ENCODE peak calls at places on chromosomes 1 and 21, in six cellular contexts. T is HCT116, I is GM12878, P is K562, O is H1, M is HepG2. F is an unnamed sample.

GRCh38 chr21:32994305-32994704 is 31.4 kb upstream of the OLIG2 start:
- DNase-seq in T (no peak), I (no peak), P (peak; percentile 20), O (no peak), M (no peak), F (no peak)

GRCh38 chr1:85137660-85138059 is 63.2 kb downstream of the SYDE2 start:
- DNase-seq in T (no peak), I (no peak), P (no peak), O (no peak), M (peak; percentile 53), F (no peak)

GRCh38 chr1:209215826-209216225 is 367.7 kb upstream of the CAMK1G start:
- DNase-seq in T (no peak), I (no peak), P (no peak), O (no peak), M (no peak), F (no peak)

GRCh38 chr1:151289080-151289935 is 7.2 kb downstream of the ZNF687 start:
- DNase-seq in T (no peak), I (no peak), P (no peak), O (no peak), M (no peak), F (no peak)

GRCh38 chr1:241157435-241157834 is 199.6 kb downstream of the RGS7 start:
- DNase-seq in T (no peak), I (no peak), P (no peak), O (no peak), M (no peak), F (no peak)

GRCh38 chr1:217661407-217661806 is 30.3 kb downstream of the SPATA17 start:
- DNase-seq in T (no peak), I (no peak), P (no peak), O (no peak), M (no peak), F (no peak)

GRCh38 chr1:32962248-32962896 is 2.2 kb downstream of the RNF19B start:
- DNase-seq in T (no peak), I (peak; percentile 74), P (no peak), O (no peak), M (no peak), F (no peak)

GRCh38 chr1:212595229-212595628 is 13.3 kb upstream of the ATF3 start:
- DNase-seq in T (no peak), I (no peak), P (no peak), O (no peak), M (no peak), F (peak; percentile 46)

GRCh38 chr21:45542242-45542666 is at the start of gene SLC19A1:
- DNase-seq in T (no peak), I (no peak), P (peak; percentile 89), O (peak; percentile 71), M (no peak), F (peak; percentile 45)

GRCh38 chr1:231776006-231776707 is 149.6 kb downstream of the DISC1 start:
- DNase-seq in T (no peak), I (no peak), P (no peak), O (no peak), M (no peak), F (no peak)

GRCh38 chr1:55214214-55214902 is 806 bp downstream of the USP24 start:
- DNase-seq in T (no peak), I (no peak), P (peak; percentile 84), O (peak; percentile 81), M (peak; percentile 31), F (peak; percentile 70)

GRCh38 chr1:112388436-112388835 is 7.6 kb upstream of the CTTNBP2NL start:
- DNase-seq in T (no peak), I (no peak), P (no peak), O (no peak), M (no peak), F (no peak)
- TF ChIP-seq ATF3 in T (no peak), I (no peak), P (no peak), O (no peak), M (no peak), F (no peak)

DNA sequence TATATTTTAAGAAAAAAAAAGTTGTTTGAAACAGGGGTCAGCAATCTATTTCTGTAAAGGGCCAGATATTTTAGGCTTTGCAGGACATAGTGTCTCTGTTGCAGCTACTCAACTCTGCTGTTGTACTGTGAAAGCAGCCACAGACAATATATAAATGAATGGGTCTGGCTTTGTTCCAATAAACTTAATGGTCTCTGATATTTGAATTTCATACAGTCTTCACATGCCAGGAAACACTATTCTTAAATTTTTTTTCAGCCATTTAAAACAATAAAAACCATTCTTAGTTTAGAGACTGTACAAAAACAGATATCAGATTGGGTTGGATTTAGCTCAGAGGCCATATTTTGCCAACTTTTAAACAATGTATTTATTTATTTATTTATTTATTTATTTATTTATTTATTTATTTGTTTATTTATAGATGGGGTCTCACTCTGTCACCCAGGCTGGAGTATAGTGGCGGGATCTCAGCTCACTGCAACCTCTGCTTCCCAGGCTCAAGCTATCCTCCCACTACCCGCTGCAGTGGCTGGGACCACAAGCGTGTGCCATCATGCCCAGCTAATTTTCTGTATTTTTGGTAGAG is 102.8 kb downstream of the DNM3 start:
- DNase-seq in T (no peak), I (no peak), P (no peak), O (no peak), M (no peak), F (no peak)
- TF ChIP-seq SP1 in T (no peak), I (no peak), P (no peak), O (no peak), M (no peak), F (no peak)

DNA sequence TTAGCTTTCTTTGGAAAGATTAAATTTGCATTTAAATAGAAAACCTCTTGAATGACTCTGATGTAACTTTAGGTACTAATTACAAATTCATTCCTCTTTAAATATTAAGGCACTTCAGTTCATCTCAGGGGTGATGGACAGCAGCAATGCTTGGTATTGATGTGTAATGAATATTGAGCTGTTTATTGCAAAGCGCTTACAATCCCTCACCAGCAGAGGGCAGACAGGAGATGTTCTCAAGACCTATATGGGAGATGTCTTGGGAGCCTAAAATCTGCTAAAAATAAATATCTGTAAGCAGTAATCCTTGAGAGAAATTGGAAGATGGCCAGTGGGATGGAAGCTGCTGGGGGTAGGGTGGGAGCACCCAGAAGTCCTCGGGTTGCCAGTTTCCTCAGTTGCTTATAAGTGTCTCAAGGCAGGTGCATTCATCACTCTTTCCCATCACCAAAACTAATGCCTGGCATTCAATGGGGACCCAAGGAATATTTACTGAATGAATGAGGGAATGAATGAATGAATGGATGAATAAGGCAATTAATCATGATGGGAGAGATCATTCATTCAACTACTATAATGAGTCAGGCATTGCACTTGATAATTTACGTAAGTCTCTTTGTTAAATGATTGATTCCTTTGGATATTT is 2.3 kb downstream of the KLHDC8A start:
- DNase-seq in T (peak; percentile 54), I (peak; percentile 9), P (peak; percentile 79), O (peak; percentile 69), M (peak; percentile 29), F (peak; percentile 68)
- TF ChIP-seq ATF3 in T (no peak), I (no peak), P (no peak), O (no peak), M (no peak), F (no peak)

GRCh38 chr1:180615493-180616290 is 16.1 kb upstream of the XPR1 start:
- DNase-seq in T (no peak), I (no peak), P (no peak), O (no peak), M (no peak), F (no peak)

GRCh38 chr1:180616441-180616840 is 15.4 kb upstream of the XPR1 start:
- DNase-seq in T (no peak), I (no peak), P (no peak), O (no peak), M (no peak), F (no peak)

GRCh38 chr1:180612591-180612990 is 19.2 kb upstream of the XPR1 start:
- DNase-seq in T (no peak), I (no peak), P (no peak), O (no peak), M (no peak), F (no peak)

GRCh38 chr1:180617769-180618168 is 14.1 kb upstream of the XPR1 start:
- DNase-seq in T (no peak), I (no peak), P (no peak), O (no peak), M (no peak), F (no peak)

DNA sequence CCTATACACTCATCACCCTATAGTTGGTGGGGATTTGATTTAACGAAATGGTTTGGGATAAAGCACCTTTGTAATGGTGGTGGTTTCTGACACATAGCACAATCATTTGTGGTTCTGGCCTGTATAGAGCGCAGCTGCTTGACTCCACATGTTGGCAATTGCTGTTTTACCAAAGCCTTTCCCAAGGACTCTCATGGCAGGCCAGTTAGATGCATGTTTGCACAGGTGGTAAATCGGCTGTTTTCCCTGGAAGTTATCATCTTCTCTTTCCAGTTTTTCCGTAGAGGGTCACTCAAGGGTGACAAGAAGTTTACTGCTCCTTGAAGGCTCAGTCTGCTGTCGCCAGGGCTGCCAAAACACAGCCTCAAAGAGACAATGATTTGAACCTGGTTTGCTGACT is 17.1 kb upstream of the XPR1 start:
- DNase-seq in T (no peak), I (no peak), P (no peak), O (no peak), M (no peak), F (no peak)
- TF ChIP-seq SP1 in T (no peak), I (no peak), P (no peak), O (no peak), M (no peak), F (no peak)

F was measured in WTC11.